ENCODE peak calls at places on chromosomes 3 and 15, in four cellular contexts. E is HCT116, J is H7, A is left ventricle myocardium inferior. H is an unnamed sample.

GRCh38 chr3:110248666-110249065 is 823.0 kb upstream of the NECTIN3 start:
- DNase-seq in E (no peak), J (no peak), A (no peak), H (no peak)

GRCh38 chr15:64144565-64145281 is 6.8 kb upstream of the SNX22 start:
- DNase-seq in E (no peak), A (no peak), J (no peak), H (no peak)

GRCh38 chr3:46882377-46883015 is 5.0 kb downstream of the PTH1R start:
- DNase-seq in J (peak; percentile 91), A (no peak), E (no peak), H (no peak)

GRCh38 chr3:123800352-123800682 is 83.8 kb downstream of the MYLK start:
- DNase-seq in E (no peak), A (no peak), J (no peak), H (no peak)

GRCh38 chr3:49027634-49028033 is 1.6 kb downstream of the IMPDH2 start:
- DNase-seq in E (no peak), A (no peak), J (no peak), H (no peak)

GRCh38 chr3:66442254-66443249 is 58.3 kb downstream of the LRIG1 start:
- DNase-seq in A (peak; percentile 79), J (peak; percentile 80), E (no peak), H (no peak)

GRCh38 chr3:71309342-71309741 is 274.2 kb downstream of the FOXP1 start:
- DNase-seq in E (no peak), A (no peak), J (no peak), H (no peak)

GRCh38 chr3:186320862-186321568 is 41.0 kb downstream of the DGKG start:
- DNase-seq in E (no peak), J (no peak), A (no peak), H (no peak)

GRCh38 chr15:63506537-63507035 is 2.2 kb downstream of the USP3 start:
- DNase-seq in J (no peak), E (no peak), A (no peak), H (no peak)

GRCh38 chr15:72365844-72366243 is 10.0 kb downstream of the HEXA start:
- DNase-seq in J (no peak), A (no peak), E (no peak), H (no peak)

GRCh38 chr3:25585361-25586166 is 79.1 kb downstream of the TOP2B start:
- DNase-seq in J (no peak), E (no peak), A (no peak), H (no peak)

GRCh38 chr3:46921871-46922271 is 44.4 kb downstream of the PTH1R start:
- DNase-seq in J (no peak), E (no peak), A (no peak), H (no peak)

GRCh38 chr15:78343431-78343830 is 3.3 kb downstream of the CRABP1 start:
- DNase-seq in J (no peak), A (no peak), E (no peak), H (no peak)

GRCh38 chr15:78350058-78350457 is 9.9 kb downstream of the CRABP1 start:
- DNase-seq in E (no peak), A (no peak), J (no peak), H (no peak)

GRCh38 chr15:78347586-78348543 is 7.7 kb downstream of the CRABP1 start:
- DNase-seq in A (no peak), E (no peak), J (no peak), H (no peak)

GRCh38 chr15:78341057-78341763 is 1.1 kb downstream of the CRABP1 start:
- DNase-seq in A (no peak), E (no peak), J (peak; percentile 88), H (no peak)

DNA sequence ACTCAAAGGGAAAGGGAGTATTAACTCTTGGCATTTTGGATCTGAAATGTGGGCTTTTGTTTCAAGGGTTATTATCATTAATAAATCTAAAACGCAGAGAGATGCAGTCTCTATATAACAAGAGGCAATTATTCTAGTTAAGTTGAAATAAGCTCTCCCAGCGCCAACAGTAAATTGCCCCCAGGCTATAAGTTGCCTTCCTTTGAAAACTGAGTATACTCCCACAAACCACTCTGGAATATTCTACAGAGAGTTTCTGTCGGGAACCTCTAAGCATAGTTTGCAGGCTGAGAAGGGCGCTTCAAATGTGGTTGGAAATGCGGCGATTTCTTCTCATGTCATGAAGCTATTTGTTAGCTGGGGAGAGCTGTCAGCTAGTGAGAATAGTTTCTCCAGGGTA is 5.6 kb downstream of the CRABP1 start:
- DNase-seq in A (no peak), J (no peak), E (no peak), H (no peak)
- H3K27me3 ChIP-seq in A (peaks cover 42% of the 10 kb centered on the region), J (peaks cover 5% of the 10 kb centered on the region), E (peaks cover 18% of the 10 kb centered on the region), H (peaks cover 50% of the 10 kb centered on the region)

DNA sequence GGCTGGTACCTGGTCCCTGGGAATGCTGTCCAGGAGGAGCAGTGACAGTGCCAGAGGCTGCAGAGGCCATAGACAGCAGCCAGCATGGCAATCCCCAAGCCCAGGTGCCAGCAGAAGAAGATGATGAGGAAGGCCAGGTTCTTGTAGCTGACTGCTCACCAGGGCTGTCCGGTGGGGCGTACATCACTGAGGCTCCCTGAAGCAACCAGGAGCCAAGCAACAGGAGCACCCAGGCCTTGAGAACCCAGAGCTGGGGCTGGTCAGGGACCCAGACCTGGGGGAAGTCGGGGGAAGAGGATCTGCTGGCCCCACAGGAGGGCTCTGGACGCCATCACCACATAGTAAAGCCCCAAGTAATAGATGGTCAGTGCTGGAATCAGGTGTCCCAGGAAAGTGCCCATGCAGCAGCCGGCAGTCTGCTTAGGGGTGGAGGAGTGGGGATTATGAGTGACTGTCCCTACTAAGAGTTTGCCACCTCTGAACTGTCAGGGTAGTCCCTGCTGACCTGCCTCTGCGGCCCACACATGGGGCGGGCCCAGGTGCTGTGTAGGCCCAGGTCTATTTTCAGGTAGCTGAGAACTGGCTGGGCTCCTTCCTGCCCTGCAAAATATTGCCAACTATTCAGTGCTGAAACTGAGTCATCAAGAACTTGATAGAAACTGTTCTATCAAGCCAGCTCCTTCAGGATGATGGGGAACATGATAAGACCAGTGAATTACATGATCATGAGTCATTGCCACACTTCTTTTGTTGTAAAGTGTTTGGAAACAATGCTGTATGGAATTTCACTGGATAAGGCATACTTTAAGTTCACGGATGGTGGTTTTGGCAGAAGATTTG is 68.7 kb downstream of the CHRD start:
- DNase-seq in E (peak; percentile 75), A (no peak), J (no peak), H (peak; percentile 90)
- H3K27me3 ChIP-seq in E (no peaks in the 10 kb centered on the region), A (peaks cover 12% of the 10 kb centered on the region), J (no peaks in the 10 kb centered on the region), H (no peaks in the 10 kb centered on the region)

DNA sequence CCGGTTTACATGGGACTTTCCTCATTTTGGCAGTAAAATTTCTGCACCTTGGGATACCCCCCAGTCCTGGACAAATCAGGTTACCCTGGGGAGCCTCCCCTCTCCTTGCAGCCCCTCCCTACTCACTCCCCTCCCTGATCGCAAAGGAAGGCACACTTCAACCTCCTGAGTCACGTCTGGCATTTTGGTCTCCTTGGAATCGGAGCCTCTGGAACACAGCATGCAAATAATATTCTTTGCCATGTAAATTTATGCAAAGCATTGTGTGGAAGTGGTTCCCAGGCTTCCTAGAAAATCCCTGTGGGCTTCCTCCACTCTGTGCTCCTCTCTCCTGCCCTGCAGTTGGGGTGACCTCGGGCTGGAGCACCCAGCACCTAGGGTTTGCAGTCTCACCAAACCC is 11.6 kb downstream of the SCN5A start:
- DNase-seq in E (no peak), A (no peak), J (peak; percentile 71), H (no peak)
- H3K27me3 ChIP-seq in E (no peaks in the 10 kb centered on the region), A (peaks cover 12% of the 10 kb centered on the region), J (no peaks in the 10 kb centered on the region), H (no peaks in the 10 kb centered on the region)

GRCh38 chr3:168327836-168328235 is 232.1 kb upstream of the GOLIM4 start:
- DNase-seq in J (no peak), A (no peak), E (no peak), H (no peak)

GRCh38 chr3:168322941-168323340 is 227.2 kb upstream of the GOLIM4 start:
- DNase-seq in E (no peak), J (no peak), A (no peak), H (no peak)

GRCh38 chr3:168330983-168331382 is 235.3 kb upstream of the GOLIM4 start:
- DNase-seq in A (no peak), E (no peak), J (no peak), H (no peak)

GRCh38 chr3:168325684-168326083 is 230.0 kb upstream of the GOLIM4 start:
- DNase-seq in A (no peak), J (no peak), E (no peak), H (no peak)
- H3K27me3 ChIP-seq in A (no peaks in the 10 kb centered on the region), J (no peaks in the 10 kb centered on the region), E (peaks cover 15% of the 10 kb centered on the region), H (no peaks in the 10 kb centered on the region)

GRCh38 chr3:108554913-108555571 is 34.2 kb downstream of the CIP2A start:
- DNase-seq in A (no peak), J (no peak), E (no peak), H (no peak)
- H3K27me3 ChIP-seq in A (no peaks in the 10 kb centered on the region), J (no peaks in the 10 kb centered on the region), E (no peaks in the 10 kb centered on the region), H (no peaks in the 10 kb centered on the region)

GRCh38 chr15:51314391-51315337 is 23.7 kb downstream of the CYP19A1 start:
- DNase-seq in A (no peak), E (no peak), J (no peak), H (no peak)

GRCh38 chr15:51315726-51316125 is 22.7 kb downstream of the CYP19A1 start:
- DNase-seq in J (no peak), E (no peak), A (no peak), H (no peak)

GRCh38 chr15:51312754-51313390 is 25.5 kb downstream of the CYP19A1 start:
- DNase-seq in J (no peak), A (no peak), E (peak; percentile 29), H (no peak)

GRCh38 chr15:51312132-51312531 is 26.3 kb downstream of the CYP19A1 start:
- DNase-seq in E (no peak), A (no peak), J (no peak), H (no peak)

DNA sequence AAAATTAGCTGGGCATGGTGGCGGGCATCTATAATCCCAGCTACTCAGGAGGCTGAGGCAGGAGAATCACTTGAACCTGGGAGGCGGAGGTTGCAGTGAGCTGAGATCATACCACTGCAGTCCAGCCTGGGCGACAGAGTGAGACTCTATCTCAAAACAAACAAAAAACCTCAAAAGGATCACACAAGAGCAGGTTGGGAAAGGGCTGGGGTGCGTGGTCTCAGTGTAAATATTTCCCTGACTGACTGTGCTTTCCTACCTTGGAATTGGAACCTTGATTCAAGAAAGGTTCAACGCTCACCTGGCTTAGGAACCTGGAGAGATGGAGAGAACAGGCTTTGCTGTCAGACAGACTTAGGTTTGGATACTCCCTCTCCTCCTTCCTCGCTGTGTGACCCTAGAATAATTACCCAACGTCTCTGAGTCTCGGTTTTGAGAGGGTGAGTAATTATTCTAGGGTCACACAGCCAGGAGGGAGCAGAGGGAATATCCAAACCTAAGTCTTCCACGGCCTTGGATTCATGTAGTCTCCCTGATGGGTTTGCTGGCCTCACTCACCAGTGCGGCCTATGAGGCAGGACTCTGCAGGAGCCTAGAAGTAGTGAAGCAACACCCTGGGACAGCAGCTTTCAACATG is 24.6 kb downstream of the CYP19A1 start:
- DNase-seq in A (no peak), E (no peak), J (no peak), H (no peak)
- H3K27me3 ChIP-seq in A (no peaks in the 10 kb centered on the region), E (no peaks in the 10 kb centered on the region), J (no peaks in the 10 kb centered on the region), H (no peaks in the 10 kb centered on the region)

H was measured in kidney epithelial cell.